ENCODE peak calls at places on chromosomes 3 and 15, in eight cellular contexts. Q, C, N, Z, F, R, M and E are unnamed samples.

GRCh38 chr15:77546870-77547269 is 85.8 kb downstream of the LINGO1 start:
- DNase-seq in Q (no peak), C (no peak), N (no peak), Z (no peak), F (peak; percentile 52), R (no peak), M (no peak), E (no peak)

GRCh38 chr15:91116379-91117067 is 16.5 kb downstream of the SV2B start:
- DNase-seq in Q (no peak), C (no peak), N (no peak), Z (no peak), F (no peak), R (peak; percentile 36), M (peak; percentile 19), E (peak; percentile 37)

GRCh38 chr3:45958333-45958791 is 15.1 kb downstream of the CXCR6 start:
- DNase-seq in Q (no peak), C (no peak), N (no peak), Z (no peak), F (peak; percentile 48), R (no peak), M (no peak), E (no peak)

GRCh38 chr3:29167180-29167579 is 113.7 kb upstream of the RBMS3 start:
- DNase-seq in Q (no peak), C (no peak), N (no peak), Z (no peak), F (no peak), R (no peak), M (no peak), E (no peak)

GRCh38 chr15:32042269-32042996 is 12.1 kb downstream of the CHRNA7 start:
- DNase-seq in Q (no peak), C (no peak), N (no peak), Z (no peak), F (no peak), R (no peak), M (peak; percentile 34), E (no peak)

GRCh38 chr3:126287536-126288181 is 69.5 kb downstream of the KLF15 start:
- DNase-seq in Q (peak; percentile 86), C (no peak), N (no peak), Z (no peak), F (peak; percentile 44), R (no peak), M (no peak), E (no peak)

GRCh38 chr3:99714146-99714545 is 75.8 kb downstream of the COL8A1 start:
- DNase-seq in Q (no peak), C (no peak), N (no peak), Z (no peak), F (no peak), R (no peak), M (no peak), E (no peak)

GRCh38 chr15:40292246-40292645 is 9.4 kb upstream of the ANKRD63 start:
- DNase-seq in Q (no peak), C (no peak), N (no peak), Z (no peak), F (no peak), R (no peak), M (no peak), E (no peak)

GRCh38 chr3:73192036-73192738 is 130.7 kb downstream of the EBLN2 start:
- DNase-seq in Q (no peak), C (no peak), N (no peak), Z (no peak), F (no peak), R (no peak), M (no peak), E (no peak)

GRCh38 chr15:71183063-71183462 is 67.8 kb downstream of the THSD4 start:
- DNase-seq in Q (no peak), C (no peak), N (no peak), Z (no peak), F (no peak), R (no peak), M (no peak), E (no peak)

GRCh38 chr15:96610757-96611156 is 280.3 kb downstream of the NR2F2 start:
- DNase-seq in Q (no peak), C (no peak), N (no peak), Z (no peak), F (no peak), R (no peak), M (no peak), E (no peak)

GRCh38 chr3:184553385-184553784 is 8.2 kb upstream of the EPHB3 start:
- DNase-seq in Q (no peak), C (no peak), N (no peak), Z (no peak), F (peak; percentile 57), R (no peak), M (no peak), E (no peak)

GRCh38 chr3:59726279-59726678 is 676.5 kb upstream of the CFAP20DC start:
- DNase-seq in Q (no peak), C (no peak), N (no peak), Z (no peak), F (no peak), R (no peak), M (peak; percentile 4), E (no peak)

GRCh38 chr3:42803800-42804112 is 534 bp downstream of the HIGD1A start:
- DNase-seq in Q (peak; percentile 56), C (peak; percentile 52), N (no peak), Z (no peak), F (no peak), R (peak; percentile 24), M (peak; percentile 26), E (peak; percentile 2)

GRCh38 chr15:90143176-90143655 is 40.9 kb upstream of the IDH2 start:
- DNase-seq in Q (peak; percentile 80), C (peak; percentile 56), N (peak; percentile 53), Z (peak; percentile 29), F (no peak), R (peak; percentile 59), M (peak; percentile 72), E (no peak)

GRCh38 chr3:64889991-64890390 is 202.2 kb upstream of the ADAMTS9 start:
- DNase-seq in Q (no peak), C (no peak), N (no peak), Z (no peak), F (no peak), R (no peak), M (no peak), E (no peak)

GRCh38 chr3:141659821-141660597 is 78.1 kb upstream of the RNF7 start:
- DNase-seq in Q (peak; percentile 78), C (no peak), N (no peak), Z (no peak), F (no peak), R (no peak), M (peak; percentile 34), E (no peak)

GRCh38 chr15:85412956-85413854 is 32.8 kb downstream of the AKAP13 start:
- DNase-seq in Q (peak; percentile 84), C (peak; percentile 86), N (peak; percentile 56), Z (peak; percentile 39), F (peak; percentile 66), R (peak; percentile 62), M (peak; percentile 95), E (peak; percentile 75)

GRCh38 chr3:171255236-171255806 is 204.9 kb downstream of the TNIK start:
- DNase-seq in Q (peak; percentile 12), C (no peak), N (peak; percentile 50), Z (no peak), F (no peak), R (no peak), M (no peak), E (no peak)